ENCODE peak calls at places on chromosomes 11 and 22, in five cellular contexts. N, K, B, L and I are unnamed samples.

GRCh38 chr11:100810666-100811065 is 123.6 kb downstream of the ARHGAP42 start:
- DNase-seq in K (no peak), B (no peak), N (no peak), L (no peak), I (no peak)

GRCh38 chr11:9530901-9531625 is 42.4 kb upstream of the WEE1 start:
- DNase-seq in N (peak; percentile 54), B (no peak), L (peak; percentile 52), K (no peak), I (no peak)

GRCh38 chr11:61477734-61478148 is 30.8 kb upstream of the LRRC10B start:
- DNase-seq in N (no peak), L (no peak), K (peak; percentile 25), B (no peak), I (peak; percentile 61)

GRCh38 chr22:38696606-38697005 is 4.1 kb downstream of the JOSD1 start:
- DNase-seq in L (no peak), K (peak; percentile 68), B (peak; percentile 87), N (no peak), I (no peak)

GRCh38 chr11:29782447-29782846 is 234.4 kb downstream of the KCNA4 start:
- DNase-seq in L (no peak), K (no peak), B (no peak), N (no peak), I (no peak)

GRCh38 chr11:20156876-20157613 is 3.2 kb downstream of the DBX1 start:
- DNase-seq in L (no peak), B (no peak), K (no peak), N (no peak), I (peak; percentile 15)

GRCh38 chr11:2260491-2261364 is 9.7 kb downstream of the ASCL2 start:
- DNase-seq in L (no peak), B (no peak), N (peak; percentile 37), K (no peak), I (no peak)

GRCh38 chr22:43826142-43827093 is 14.3 kb upstream of the EFCAB6 start:
- DNase-seq in K (peak; percentile 56), B (peak; percentile 67), L (no peak), N (no peak), I (no peak)

GRCh38 chr22:45976351-45977002 is 485 bp downstream of the WNT7B start:
- DNase-seq in L (no peak), K (no peak), N (no peak), B (no peak), I (peak; percentile 32)

GRCh38 chr11:24932110-24933000 is 435.5 kb downstream of the LUZP2 start:
- DNase-seq in N (no peak), K (no peak), L (no peak), B (peak; percentile 20), I (no peak)

GRCh38 chr11:48307760-48308386 is 1.9 kb downstream of the OR4S1 start:
- DNase-seq in N (no peak), K (peak; percentile 34), B (peak; percentile 61), L (peak; percentile 41), I (no peak)

DNA sequence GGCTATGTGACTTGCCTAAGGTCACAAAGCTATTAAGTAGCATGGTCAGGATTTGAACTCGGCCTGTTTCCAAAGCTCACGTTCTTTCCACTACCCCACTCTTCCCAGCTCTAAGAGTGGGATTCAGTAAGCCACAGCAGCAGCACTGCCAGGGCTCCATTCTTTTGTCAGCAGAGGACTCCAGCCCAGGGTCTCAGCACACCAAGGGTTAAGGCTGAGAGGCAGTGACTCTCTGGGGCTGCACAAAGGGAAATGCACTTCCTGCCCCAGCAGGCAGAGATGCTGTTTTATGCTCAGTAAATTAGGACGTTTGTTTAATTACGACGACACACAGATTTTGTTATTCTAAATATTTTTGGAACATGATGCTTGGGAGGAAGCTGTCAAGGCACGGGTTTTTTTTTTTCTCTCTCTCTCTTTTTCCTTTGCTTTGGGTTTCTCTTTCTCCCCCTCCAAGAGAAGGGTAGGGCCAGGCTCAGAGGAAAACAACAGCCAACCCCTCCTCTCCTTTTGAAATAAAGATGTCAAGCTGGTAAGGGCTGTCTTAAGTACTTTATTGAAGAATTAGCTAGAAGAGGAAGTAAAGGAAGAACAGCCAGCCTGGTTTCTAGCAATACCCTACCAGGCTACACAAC is 2.9 kb downstream of the MYH9 start:
- DNase-seq in L (no peak), B (no peak), N (no peak), K (peak; percentile 79), I (no peak)
- TF ChIP-seq CTCF in L (no peak), B (peak; percentile 17), N (peak; percentile 16), K (no peak), I (no peak)

DNA sequence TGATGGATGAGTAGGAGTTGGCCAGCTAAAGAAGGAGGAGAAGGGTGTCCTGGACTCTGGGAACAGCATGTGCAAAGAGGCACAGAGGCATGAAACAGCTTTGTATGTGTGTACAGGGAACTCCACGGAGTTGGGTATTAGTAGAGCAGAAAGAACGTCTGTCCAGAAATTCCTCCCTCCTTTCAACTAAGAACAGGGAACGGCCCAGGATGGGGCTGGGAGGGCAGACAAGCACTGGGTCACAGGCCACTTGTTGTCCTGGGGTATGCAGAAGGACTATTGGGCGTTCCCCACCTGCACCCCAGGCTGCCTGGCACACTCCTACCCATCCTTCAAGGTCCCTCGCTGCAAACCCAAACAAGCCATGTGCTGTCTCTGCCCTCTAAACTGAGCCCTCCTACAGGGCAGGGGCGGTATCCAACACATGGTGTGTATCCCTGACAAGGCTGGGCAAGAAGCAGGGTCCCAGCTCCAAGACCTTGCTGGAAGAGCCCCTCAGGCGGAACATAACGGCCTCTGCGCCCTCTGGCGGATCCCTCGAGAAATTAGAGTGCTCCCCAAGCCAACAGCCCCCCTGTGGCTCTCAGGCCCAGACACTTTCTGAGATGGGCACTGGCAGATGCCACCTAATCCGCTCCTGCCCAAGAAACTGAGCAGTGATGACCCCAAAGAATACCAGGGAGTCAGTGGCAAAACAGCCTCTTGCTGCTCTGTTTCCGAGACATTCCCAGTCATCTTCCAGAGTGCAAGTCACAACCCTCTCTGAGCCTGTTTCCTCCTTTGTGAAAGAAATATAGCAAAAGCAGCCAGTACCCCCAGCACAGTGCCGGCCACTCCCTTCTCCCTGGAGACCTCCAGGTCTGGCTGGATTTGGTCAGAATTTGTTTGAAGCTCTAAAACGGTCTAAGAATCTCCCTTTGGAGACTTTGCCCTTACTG is 1.6 kb upstream of the ELFN2 start:
- DNase-seq in L (no peak), K (peak; percentile 59), B (peak; percentile 59), N (no peak), I (peak; percentile 42)
- TF ChIP-seq CTCF in L (peak; percentile 63), K (peak; percentile 81), B (peak; percentile 86), N (peak; percentile 78), I (no peak)

GRCh38 chr11:71248656-71249055 is 3.7 kb downstream of the SHANK2 start:
- DNase-seq in B (no peak), L (no peak), K (no peak), N (no peak), I (no peak)

GRCh38 chr11:71248251-71248570 is 4.2 kb downstream of the SHANK2 start:
- DNase-seq in B (no peak), K (no peak), L (no peak), N (no peak), I (no peak)

GRCh38 chr11:71245601-71246391 is 6.6 kb downstream of the SHANK2 start:
- DNase-seq in L (no peak), K (no peak), N (no peak), B (no peak), I (no peak)

GRCh38 chr11:71247551-71248250 is 4.7 kb downstream of the SHANK2 start:
- DNase-seq in N (no peak), B (peak; percentile 3), K (no peak), L (no peak), I (no peak)

GRCh38 chr11:71246559-71246958 is 5.8 kb downstream of the SHANK2 start:
- DNase-seq in N (no peak), L (no peak), K (no peak), B (no peak), I (no peak)
- TF ChIP-seq CTCF in N (no peak), L (no peak), K (no peak), B (no peak), I (no peak)

GRCh38 chr11:115916596-115916995 is 412.4 kb upstream of the CADM1 start:
- DNase-seq in B (no peak), L (peak; percentile 46), N (no peak), K (no peak), I (no peak)

GRCh38 chr11:115910379-115910778 is 406.2 kb upstream of the CADM1 start:
- DNase-seq in N (no peak), L (no peak), B (peak; percentile 2), K (no peak), I (no peak)

GRCh38 chr11:115911656-115912055 is 407.4 kb upstream of the CADM1 start:
- DNase-seq in B (no peak), N (no peak), K (no peak), L (no peak), I (no peak)

GRCh38 chr11:115912484-115912945 is 408.3 kb upstream of the CADM1 start:
- DNase-seq in N (no peak), L (no peak), B (no peak), K (no peak), I (no peak)
- TF ChIP-seq CTCF in N (no peak), L (no peak), B (no peak), K (no peak), I (no peak)

DNA sequence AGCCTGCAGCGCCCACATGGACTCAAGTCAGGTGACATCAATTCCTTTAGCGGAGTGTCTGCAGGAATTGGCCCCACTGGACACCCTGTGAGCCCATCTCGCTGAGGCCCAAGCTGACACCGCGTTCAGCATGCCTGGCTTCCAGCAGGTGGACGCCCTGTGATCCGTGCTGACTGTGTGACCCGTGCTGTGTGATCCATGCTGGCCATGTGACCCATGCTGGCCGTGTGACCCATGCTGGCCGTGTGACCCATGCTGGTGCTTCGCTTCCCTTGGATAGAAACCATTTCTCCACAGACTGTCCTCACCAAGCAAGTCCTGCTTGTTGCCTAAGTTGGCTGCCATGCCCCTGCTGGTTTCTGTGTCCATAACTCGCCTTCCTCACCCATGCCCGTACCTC is 392.1 kb downstream of the BRD1 start:
- DNase-seq in N (no peak), K (no peak), L (no peak), B (no peak), I (no peak)
- TF ChIP-seq CTCF in N (no peak), K (no peak), L (no peak), B (no peak), I (no peak)

DNA sequence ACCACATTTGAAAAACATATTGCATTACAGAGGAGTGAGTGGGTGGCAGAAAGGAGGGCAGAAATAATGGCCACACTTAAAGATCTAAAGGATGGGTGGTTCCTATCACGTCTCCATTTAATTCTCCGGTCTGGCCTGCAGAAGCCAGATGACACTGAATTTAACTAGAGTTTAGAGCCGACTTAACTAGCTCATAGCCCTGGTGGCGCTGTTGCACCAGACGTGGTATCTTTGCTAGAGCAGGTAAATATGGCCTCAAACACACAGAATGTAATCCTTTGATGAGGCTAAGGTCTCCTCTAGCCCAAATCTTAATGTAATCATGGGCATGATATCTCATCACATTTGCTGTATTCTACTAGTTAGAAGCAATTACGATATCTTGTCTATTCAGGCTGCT is 51.5 kb upstream of the GAL start:
- DNase-seq in N (no peak), B (peak; percentile 86), L (no peak), K (peak; percentile 73), I (no peak)
- TF ChIP-seq CTCF in N (peak; percentile 21), B (peak; percentile 86), L (no peak), K (peak; percentile 63), I (no peak)